ENCODE peak calls at places on chromosomes 1 and 21, in six cellular contexts. T is aorta, I is pancreas, H is psoas muscle, U is hepatocyte, J is MG63. F is an unnamed sample.

GRCh38 chr1:118627435-118627834 is 360.7 kb downstream of the TBX15 start:
- DNase-seq in T (no peak), U (no peak), J (no peak), H (no peak), I (no peak), F (no peak)

GRCh38 chr1:153565529-153566374 is at the start of gene S100A2:
- DNase-seq in J (peak; percentile 96), U (peak; percentile 79), T (peak; percentile 91), H (peak; percentile 72), I (no peak), F (no peak)

GRCh38 chr1:196271212-196271947 is 336.9 kb downstream of the KCNT2 start:
- DNase-seq in J (no peak), T (no peak), I (no peak), H (no peak), U (no peak), F (no peak)

GRCh38 chr1:196538473-196538872 is 69.8 kb downstream of the KCNT2 start:
- DNase-seq in T (no peak), H (no peak), J (no peak), I (no peak), U (no peak), F (peak; percentile 16)

GRCh38 chr1:238647877-238648276 is 738.5 kb upstream of the CHRM3 start:
- DNase-seq in H (no peak), J (peak; percentile 77), T (no peak), I (no peak), U (peak; percentile 70), F (peak; percentile 82)

GRCh38 chr1:39205102-39205780 is 746 bp downstream of the MACF1 start:
- DNase-seq in T (no peak), I (no peak), H (peak; percentile 58), J (peak; percentile 59), U (peak; percentile 37), F (no peak)

GRCh38 chr1:116066868-116067563 is 44.2 kb upstream of the MAB21L3 start:
- DNase-seq in I (no peak), U (no peak), J (peak; percentile 55), T (no peak), H (no peak), F (no peak)

GRCh38 chr1:51679435-51679834 is 62.5 kb downstream of the OSBPL9 start:
- DNase-seq in J (no peak), H (no peak), U (no peak), I (no peak), T (no peak), F (no peak)

GRCh38 chr1:172288611-172289010 is 131.9 kb upstream of the C1orf105 start:
- DNase-seq in I (no peak), U (no peak), H (no peak), J (no peak), T (no peak), F (no peak)

GRCh38 chr1:187680823-187681222 is 852.1 kb downstream of the PLA2G4A start:
- DNase-seq in I (no peak), H (no peak), J (no peak), U (no peak), T (no peak), F (no peak)

GRCh38 chr1:9150582-9151290 is 21.8 kb upstream of the GPR157 start:
- DNase-seq in T (no peak), U (no peak), H (peak; percentile 70), I (no peak), J (no peak), F (no peak)

GRCh38 chr1:46166521-46167462 is 8.1 kb upstream of the TSPAN1 start:
- DNase-seq in U (no peak), I (no peak), H (peak; percentile 74), J (no peak), T (peak; percentile 83), F (no peak)

GRCh38 chr21:41706678-41707077 is 60.2 kb downstream of the RIPK4 start:
- DNase-seq in U (peak; percentile 87), J (no peak), H (no peak), I (no peak), T (no peak), F (no peak)

GRCh38 chr1:116820362-116820761 is 66.1 kb downstream of the CD2 start:
- DNase-seq in J (peak; percentile 10), I (peak; percentile 94), U (no peak), T (no peak), H (no peak), F (no peak)

GRCh38 chr1:29186252-29186651 is 4.6 kb upstream of the SRSF4 start:
- DNase-seq in U (no peak), H (no peak), I (no peak), T (no peak), J (no peak), F (no peak)

GRCh38 chr1:209755926-209756607 is at the start of gene TRAF3IP3:
- DNase-seq in J (no peak), I (no peak), U (no peak), T (no peak), H (no peak), F (no peak)

GRCh38 chr1:27605796-27606707 is 2.1 kb upstream of the AHDC1 start:
- DNase-seq in U (peak; percentile 75), H (no peak), I (no peak), T (no peak), J (peak; percentile 49), F (no peak)
- H3K36me3 ChIP-seq in U (no peaks in the 10 kb centered on the region), H (no peaks in the 10 kb centered on the region), I (no peaks in the 10 kb centered on the region), T (no peaks in the 10 kb centered on the region), J (no peaks in the 10 kb centered on the region), F (no peaks in the 10 kb centered on the region)

DNA sequence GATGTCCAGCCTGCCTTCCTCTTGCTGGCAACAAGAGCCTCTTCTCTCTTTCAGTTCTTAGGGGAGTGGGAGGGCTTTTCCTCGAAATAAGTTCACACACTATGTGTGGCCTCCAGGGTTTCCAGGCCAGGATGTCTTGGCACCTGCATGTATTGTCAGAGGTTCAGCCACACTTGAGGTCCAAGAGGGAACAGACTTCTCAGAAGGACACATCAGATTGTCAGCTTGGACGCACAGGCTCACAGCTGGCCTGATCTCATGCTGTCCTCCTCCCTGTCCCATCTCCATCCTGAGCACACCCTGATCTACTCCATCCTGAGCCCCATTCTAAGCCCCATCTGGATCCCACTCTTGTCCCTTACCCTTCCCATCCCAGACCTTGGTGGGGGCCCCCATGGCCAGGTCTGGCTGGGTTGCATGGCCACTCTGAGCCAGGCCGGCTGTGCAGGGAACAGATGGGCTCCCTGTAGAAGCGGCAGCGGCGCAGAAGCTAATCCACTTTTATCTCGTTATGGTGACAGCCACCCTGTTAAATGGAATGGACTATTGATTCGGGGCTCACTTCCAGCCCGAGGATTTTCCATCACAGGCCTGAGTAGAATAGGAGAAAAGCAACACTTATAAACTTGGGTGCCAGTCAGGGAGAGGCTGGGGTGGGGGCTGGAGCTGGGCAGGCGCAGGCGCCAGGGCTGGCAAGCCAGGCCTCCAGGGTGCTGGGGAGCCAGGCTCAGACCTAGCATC is 85.1 kb upstream of the CSF3R start:
- DNase-seq in T (peak; percentile 39), H (no peak), I (no peak), J (no peak), U (no peak), F (no peak)
- H3K27me3 ChIP-seq in T (no peaks in the 10 kb centered on the region), H (peaks cover 5% of the 10 kb centered on the region), I (no peaks in the 10 kb centered on the region), J (no peaks in the 10 kb centered on the region), U (peaks cover 10% of the 10 kb centered on the region), F (no peaks in the 10 kb centered on the region)

GRCh38 chr21:36188937-36189336 is 32.3 kb downstream of the DOP1B start:
- DNase-seq in T (no peak), I (no peak), J (no peak), H (no peak), U (no peak), F (no peak)

GRCh38 chr21:36195613-36196012 is 39.0 kb downstream of the DOP1B start:
- DNase-seq in I (no peak), T (no peak), J (no peak), H (no peak), U (no peak), F (no peak)

GRCh38 chr21:36190736-36191135 is 34.1 kb downstream of the DOP1B start:
- DNase-seq in U (no peak), J (no peak), I (no peak), H (no peak), T (no peak), F (no peak)

GRCh38 chr21:36194024-36194423 is 37.4 kb downstream of the DOP1B start:
- DNase-seq in T (no peak), U (no peak), I (no peak), J (no peak), H (no peak), F (no peak)

DNA sequence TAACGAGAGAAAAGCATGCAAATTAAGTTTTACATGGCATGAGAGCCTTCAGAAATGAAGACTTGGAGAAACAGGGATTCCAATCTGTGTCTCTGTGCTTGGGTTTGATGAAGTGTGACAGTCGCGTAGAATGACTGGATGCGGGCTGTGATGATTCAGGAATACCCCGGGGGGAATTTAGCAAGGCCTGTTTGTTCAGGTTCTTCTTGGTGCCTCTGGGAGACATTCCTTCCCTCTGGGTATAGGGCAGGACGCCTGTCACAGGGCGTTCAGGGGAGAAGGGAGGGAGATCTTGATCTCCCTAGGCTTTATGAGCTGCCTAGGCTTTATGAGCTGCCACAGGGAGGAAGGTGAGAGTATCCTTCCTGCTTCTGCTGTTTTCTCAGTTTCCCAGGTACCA is 36.6 kb downstream of the DOP1B start:
- DNase-seq in I (no peak), T (no peak), J (no peak), H (no peak), U (no peak), F (no peak)
- H3K36me3 ChIP-seq in I (no peaks in the 10 kb centered on the region), T (no peaks in the 10 kb centered on the region), J (no peaks in the 10 kb centered on the region), H (no peaks in the 10 kb centered on the region), U (no peaks in the 10 kb centered on the region), F (no peaks in the 10 kb centered on the region)

DNA sequence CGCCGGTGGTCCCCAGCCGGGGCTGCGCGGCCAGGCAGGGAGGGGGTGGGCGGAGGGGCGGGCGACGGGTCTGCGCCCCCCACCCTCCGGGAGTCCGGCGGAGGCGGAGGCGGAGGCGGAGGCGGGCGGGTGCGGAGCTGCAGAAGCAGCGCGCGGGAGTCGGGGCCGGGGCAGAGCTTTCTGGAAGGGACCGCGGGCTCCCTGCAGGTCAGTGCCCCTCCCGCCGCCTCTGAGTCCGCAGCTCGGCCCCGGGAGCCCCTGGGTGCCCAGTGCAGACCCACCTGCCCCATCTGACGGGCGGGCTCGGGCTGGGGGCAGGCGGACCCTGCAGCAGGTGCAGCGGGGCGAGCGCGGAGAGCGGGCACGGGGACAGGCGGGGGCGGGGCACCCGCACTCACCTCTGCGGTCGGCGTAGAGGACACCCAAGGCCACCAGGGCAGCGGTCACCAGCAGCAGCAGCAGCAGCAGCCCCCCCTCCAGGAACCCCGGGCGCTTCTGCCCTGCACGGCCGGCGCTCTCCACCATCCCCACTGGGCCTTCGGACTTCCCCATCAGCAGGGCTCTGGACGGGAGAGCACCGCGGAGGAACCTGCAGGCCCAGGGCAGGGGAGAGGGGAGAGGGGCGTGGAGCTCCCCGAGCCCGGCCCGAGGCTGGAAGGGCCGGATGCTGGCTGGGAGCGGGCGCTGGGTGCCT is 3.7 kb downstream of the MMEL1 start:
- DNase-seq in J (no peak), U (peak; percentile 19), H (no peak), T (no peak), I (no peak), F (no peak)
- H3K27me3 ChIP-seq in J (peaks cover 30% of the 10 kb centered on the region), U (peaks cover 48% of the 10 kb centered on the region), H (peaks cover 15% of the 10 kb centered on the region), T (no peaks in the 10 kb centered on the region), I (peaks cover 31% of the 10 kb centered on the region), F (no peaks in the 10 kb centered on the region)

F was measured in iPS DF 6.9.